ENCODE peak calls at places on chromosomes 2 and 18, in seven cellular contexts. A is Caco-2, U is tibial nerve, G is adrenal gland, H is Peyer's patch, S is mammary epithelial cell, Q is psoas muscle. T is an unnamed sample. For H3K27me3, the result is how much of the 10 kb centered on the place peaks cover.

GRCh38 chr2:180656455-180656847 is 324.0 kb upstream of the UBE2E3 start:
- DNase-seq in Q (no peak), G (no peak), H (no peak), S (peak), U (no peak), A (no peak), T (no peak)

GRCh38 chr2:102619414-102620319 is at the start of gene SLC9A2:
- DNase-seq in S (peak), G (no peak), A (peak), H (no peak), U (no peak), Q (peak), T (peak)

GRCh38 chr2:28291811-28292455 is 100.7 kb upstream of the FOSL2 start:
- DNase-seq in H (no peak), U (no peak), S (no peak), Q (no peak), G (no peak), A (no peak), T (no peak)

GRCh38 chr2:99066075-99066557 is 75.4 kb upstream of the C2orf15 start:
- DNase-seq in Q (no peak), S (peak), G (no peak), U (no peak), A (peak), H (no peak), T (no peak)

GRCh38 chr18:76401496-76401895 is 93.5 kb downstream of the ZNF516 start:
- DNase-seq in A (no peak), Q (no peak), G (peak), H (no peak), S (no peak), U (no peak), T (no peak)

GRCh38 chr18:42242758-42243157 is 287.7 kb downstream of the PIK3C3 start:
- DNase-seq in U (no peak), A (peak), S (no peak), G (no peak), H (no peak), Q (no peak), T (no peak)

GRCh38 chr2:174750923-174751441 is 13.3 kb downstream of the CHRNA1 start:
- DNase-seq in Q (no peak), G (no peak), U (no peak), H (peak), A (no peak), S (no peak), T (no peak)

GRCh38 chr18:9362869-9363268 is 28.3 kb downstream of the TWSG1 start:
- DNase-seq in G (no peak), H (no peak), S (peak), U (no peak), Q (no peak), A (peak), T (no peak)

GRCh38 chr2:104368089-104368488 is 485.8 kb upstream of the POU3F3 start:
- DNase-seq in A (no peak), H (no peak), G (no peak), U (no peak), S (no peak), Q (no peak), T (no peak)

GRCh38 chr18:9804517-9805104 is 81.2 kb upstream of the TXNDC2 start:
- DNase-seq in S (no peak), G (peak), H (no peak), Q (peak), U (no peak), A (no peak), T (peak)

GRCh38 chr2:71069376-71069775 is 928 bp downstream of the NAGK start:
- DNase-seq in U (no peak), S (peak), H (no peak), G (no peak), Q (no peak), A (no peak), T (no peak)

GRCh38 chr18:79336556-79337142 is 59.1 kb upstream of the NFATC1 start:
- DNase-seq in S (no peak), G (no peak), A (no peak), H (no peak), Q (no peak), U (no peak), T (no peak)

GRCh38 chr2:237591379-237591881 is 896 bp upstream of the RAB17 start:
- DNase-seq in G (no peak), H (no peak), A (peak), U (no peak), Q (peak), S (no peak), T (peak)

GRCh38 chr2:133836220-133836619 is 268.0 kb upstream of the NCKAP5 start:
- DNase-seq in U (no peak), H (no peak), Q (no peak), G (no peak), S (no peak), A (no peak), T (no peak)

GRCh38 chr18:34806527-34806926 is 96.4 kb downstream of the DTNA start:
- DNase-seq in S (no peak), Q (no peak), A (no peak), G (no peak), U (no peak), H (no peak), T (no peak)

GRCh38 chr2:169397697-169398096 is 35.4 kb upstream of the LRP2 start:
- DNase-seq in A (peak), Q (no peak), G (no peak), U (no peak), S (no peak), H (no peak), T (no peak)

GRCh38 chr2:196169521-196169920 is 1.9 kb downstream of the STK17B start:
- DNase-seq in U (no peak), Q (no peak), S (no peak), G (no peak), H (no peak), A (no peak), T (no peak)

GRCh38 chr2:26722911-26723310 is 30.4 kb downstream of the KCNK3 start:
- DNase-seq in H (no peak), Q (no peak), G (no peak), U (no peak), S (no peak), A (no peak), T (no peak)
- H3K27me3 ChIP-seq in H (under half), Q (under half), G (under half), U (under half), S (under half), A (under half), T (under half)

DNA sequence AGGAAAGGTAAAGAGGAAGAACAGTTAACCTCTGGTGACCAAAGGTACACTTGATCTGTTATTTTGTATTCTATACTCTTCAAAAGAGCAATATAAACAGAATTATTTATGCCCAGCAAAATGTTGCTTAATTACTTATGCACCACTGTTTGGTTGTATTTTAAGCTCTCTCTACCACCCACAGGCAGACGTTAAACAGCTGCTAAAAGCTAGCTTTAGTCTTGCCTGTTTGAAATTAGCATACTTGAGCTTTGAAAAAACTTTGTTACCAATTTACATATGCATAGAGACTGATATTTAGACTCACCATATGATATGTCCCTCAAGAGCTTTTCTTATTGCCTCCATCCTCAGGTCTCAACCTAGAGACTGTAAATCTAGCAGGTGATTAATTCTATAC is 426.9 kb downstream of the NR4A2 start:
- DNase-seq in A (no peak), U (no peak), H (no peak), S (no peak), Q (no peak), G (no peak), T (no peak)
- H3K4me3 ChIP-seq in A (no peak), U (no peak), H (no peak), S (no peak), Q (no peak), G (no peak), T (no peak)

DNA sequence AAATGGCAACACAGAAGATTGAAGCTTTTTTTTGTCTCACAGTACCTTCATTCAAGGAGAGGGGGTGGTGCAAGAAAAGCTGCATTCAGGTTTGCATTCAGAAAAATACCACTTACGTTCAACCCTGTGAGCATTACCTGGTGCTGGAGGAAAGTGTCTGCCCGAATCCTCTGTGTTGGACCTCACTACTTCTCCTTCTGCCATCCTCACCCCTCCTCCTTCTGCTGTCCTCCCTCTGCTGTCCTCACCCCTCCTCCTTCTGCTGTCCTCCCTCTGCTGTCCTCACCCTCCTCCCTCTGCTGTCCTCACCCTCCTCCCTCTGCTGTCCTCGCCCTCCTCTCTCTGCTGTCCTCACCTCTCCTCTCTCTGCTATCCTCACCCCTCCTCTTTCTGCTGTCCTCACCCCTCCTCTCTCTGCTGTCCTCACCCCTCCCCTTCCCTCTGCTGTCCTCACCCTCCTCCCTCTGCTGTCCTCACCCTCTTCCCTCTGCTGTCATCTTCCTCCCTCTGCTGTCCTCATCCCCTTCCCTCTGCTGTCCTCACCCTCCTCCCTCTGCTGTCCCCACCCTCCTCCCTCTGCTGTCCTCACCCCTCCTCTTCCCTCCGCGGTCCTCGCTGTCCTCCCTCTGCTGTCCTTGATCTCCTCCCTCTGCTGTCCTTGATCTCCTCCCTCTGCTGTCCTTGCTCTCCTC is 11.3 kb downstream of the GAD1 start:
- DNase-seq in U (no peak), H (no peak), Q (no peak), A (no peak), G (no peak), S (no peak), T (no peak)
- H3K27me3 ChIP-seq in U (half or more), H (under half), Q (under half), A (under half), G (under half), S (under half), T (half or more)

GRCh38 chr2:79124907-79125720 is 4.8 kb downstream of the REG1A start:
- DNase-seq in H (no peak), A (no peak), S (no peak), U (no peak), Q (no peak), G (no peak), T (no peak)

GRCh38 chr2:79122676-79123075 is 2.4 kb downstream of the REG1A start:
- DNase-seq in Q (no peak), S (no peak), A (no peak), H (no peak), G (no peak), U (no peak), T (no peak)

GRCh38 chr2:79114797-79115494 is 5.3 kb upstream of the REG1A start:
- DNase-seq in G (no peak), A (no peak), Q (no peak), H (no peak), U (no peak), S (no peak), T (no peak)

GRCh38 chr2:79116997-79117928 is 3.0 kb upstream of the REG1A start:
- DNase-seq in G (no peak), U (no peak), H (no peak), A (no peak), S (no peak), Q (no peak), T (no peak)

DNA sequence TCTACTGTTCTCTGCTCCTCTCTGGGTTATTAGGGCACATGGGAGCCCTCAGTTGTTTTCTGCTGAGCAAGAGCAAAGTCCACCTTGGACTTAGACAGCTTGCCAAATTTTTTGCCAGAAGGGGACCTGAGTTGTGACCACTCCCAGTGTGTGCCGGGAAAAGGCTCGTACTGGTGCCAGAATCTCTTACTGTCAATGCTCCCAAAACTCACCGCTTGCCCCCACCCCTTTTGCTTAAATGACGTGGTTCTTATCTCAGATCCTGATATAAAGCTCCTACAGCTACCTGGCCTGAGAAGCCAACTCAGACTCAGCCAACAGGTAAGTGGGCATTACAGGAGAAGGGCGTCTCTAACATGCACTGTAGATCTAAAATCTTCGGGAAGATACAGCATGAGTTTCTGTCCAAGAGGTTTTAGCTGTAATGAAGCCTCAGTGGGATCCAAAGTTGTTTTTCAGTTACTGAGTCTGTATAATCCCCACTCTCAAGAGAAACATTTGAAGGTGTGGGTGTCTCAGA is at the start of gene REG1A:
- DNase-seq in H (no peak), S (no peak), A (no peak), U (no peak), G (no peak), Q (no peak), T (no peak)
- H3K4me3 ChIP-seq in H (peak), S (no peak), A (no peak), U (no peak), G (no peak), Q (no peak), T (no peak)

T was measured in lower lobe of right lung.